ENCODE peak calls at places on chromosomes 5 and 9, in four cellular contexts. Z, O, R and C are unnamed samples.

GRCh38 chr9:119221281-119221680 is 148.0 kb downstream of the BRINP1 start:
- DNase-seq in O (no peak), R (no peak), Z (no peak), C (no peak)

GRCh38 chr9:13769006-13769405 is 489.5 kb upstream of the MPDZ start:
- DNase-seq in O (no peak), R (no peak), Z (no peak), C (no peak)

GRCh38 chr5:59893436-59894227 is at the start of gene PDE4D:
- DNase-seq in R (peak), O (peak), Z (no peak), C (no peak)

GRCh38 chr9:109726122-109726521 is 53.9 kb upstream of the PALM2AKAP2 start:
- DNase-seq in R (no peak), Z (no peak), O (no peak), C (no peak)

GRCh38 chr9:73643379-73644013 is 491.8 kb downstream of the ANXA1 start:
- DNase-seq in R (peak), O (peak), Z (no peak), C (no peak)

GRCh38 chr5:163696270-163696887 is 191.0 kb downstream of the MAT2B start:
- DNase-seq in O (peak), Z (no peak), R (peak), C (no peak)

GRCh38 chr5:119919279-119919678 is 289.9 kb downstream of the FAM170A start:
- DNase-seq in R (no peak), O (no peak), Z (no peak), C (no peak)

GRCh38 chr9:132572921-132573320 is 9.5 kb upstream of the BARHL1 start:
- DNase-seq in R (no peak), O (peak), Z (no peak), C (no peak)

GRCh38 chr9:109699019-109699418 is 81.0 kb upstream of the PALM2AKAP2 start:
- DNase-seq in R (no peak), Z (no peak), O (no peak), C (no peak)

GRCh38 chr5:146283344-146283761 is 55.3 kb upstream of the POU4F3 start:
- DNase-seq in O (peak), R (peak), Z (no peak), C (no peak)

GRCh38 chr5:1277781-1278180 is 17.1 kb downstream of the TERT start:
- DNase-seq in R (no peak), Z (no peak), O (no peak), C (no peak)

GRCh38 chr9:37752646-37753488 is 738 bp upstream of the TRMT10B start:
- DNase-seq in Z (no peak), O (no peak), R (no peak), C (no peak)

GRCh38 chr5:79069488-79070001 is at the start of the genes BHMT2 and DMGDH:
- DNase-seq in Z (no peak), R (no peak), O (no peak), C (no peak)

GRCh38 chr5:96934291-96934694 is 1.6 kb upstream of the LNPEP start:
- DNase-seq in R (no peak), O (peak), Z (no peak), C (peak)

GRCh38 chr5:176625512-176625911 is 4.8 kb downstream of the SNCB start:
- DNase-seq in O (no peak), Z (no peak), R (no peak), C (no peak)

GRCh38 chr5:126998201-126998631 is 32.1 kb downstream of the MARCHF3 start:
- DNase-seq in Z (no peak), R (no peak), O (no peak), C (no peak)

GRCh38 chr9:136597965-136598364 is 52.1 kb upstream of the NOTCH1 start:
- DNase-seq in R (no peak), O (no peak), Z (no peak), C (no peak)

GRCh38 chr5:6434737-6435136 is 13.9 kb upstream of the UBE2QL1 start:
- DNase-seq in Z (no peak), R (no peak), O (no peak), C (no peak)

GRCh38 chr9:112558476-112558875 is 71.8 kb downstream of the KIAA1958 start:
- DNase-seq in R (no peak), O (no peak), Z (no peak), C (no peak)

GRCh38 chr5:65924366-65925093 is 1.8 kb upstream of the ERBIN start:
- DNase-seq in O (no peak), R (no peak), Z (no peak), C (no peak)

GRCh38 chr5:82159014-82159413 is 119.1 kb downstream of the RPS23 start:
- DNase-seq in Z (no peak), R (no peak), O (peak), C (no peak)

GRCh38 chr5:14105717-14106435 is 37.3 kb upstream of the TRIO start:
- DNase-seq in O (peak), Z (no peak), R (peak), C (no peak)

GRCh38 chr9:29285818-29286217 is 1712.5 kb upstream of the C9orf72 start:
- DNase-seq in R (no peak), Z (no peak), O (peak), C (no peak)

GRCh38 chr5:74517700-74518099 is 122.8 kb downstream of the ENC1 start:
- DNase-seq in Z (no peak), O (no peak), R (peak), C (no peak)

GRCh38 chr9:136483589-136484152 is 831 bp upstream of the SEC16A start:
- DNase-seq in O (peak), R (peak), Z (peak), C (peak)

GRCh38 chr9:24245988-24246387 is 299.7 kb downstream of the IZUMO3 start:
- DNase-seq in O (peak), R (peak), Z (no peak), C (no peak)

GRCh38 chr5:157177935-157178334 is 2.7 kb upstream of the ITK start:
- DNase-seq in Z (peak), O (peak), R (no peak), C (no peak)

GRCh38 chr9:91047529-91047928 is 245.9 kb downstream of the SYK start:
- DNase-seq in O (no peak), Z (peak), R (no peak), C (peak)

GRCh38 chr5:59188415-59189225 is 605.7 kb downstream of the RAB3C start:
- DNase-seq in Z (peak), R (peak), O (peak), C (peak)

GRCh38 chr5:6803981-6804550 is 90.8 kb downstream of the TENT4A start:
- DNase-seq in R (no peak), O (no peak), Z (no peak), C (no peak)

GRCh38 chr5:10617103-10617502 is 53.2 kb downstream of the ANKRD33B start:
- DNase-seq in O (no peak), Z (no peak), R (no peak), C (no peak)

GRCh38 chr9:114908796-114909448 is 21.5 kb downstream of the TNFSF8 start:
- DNase-seq in O (peak), Z (peak), R (no peak), C (peak)

GRCh38 chr5:55633574-55634203 is 78.4 kb downstream of the SLC38A9 start:
- DNase-seq in O (peak), Z (no peak), R (no peak), C (no peak)

GRCh38 chr9:127877566-127877998 is at the start of gene AK1:
- DNase-seq in R (peak), O (no peak), Z (no peak), C (no peak)

GRCh38 chr5:78611161-78611605 is 37.4 kb downstream of the LHFPL2 start:
- DNase-seq in Z (no peak), O (no peak), R (no peak), C (no peak)

GRCh38 chr5:2266668-2267240 is 384.0 kb upstream of the IRX4 start:
- DNase-seq in Z (no peak), R (no peak), O (no peak), C (no peak)

GRCh38 chr5:171858303-171858702 is 72.7 kb downstream of the SMIM23 start:
- DNase-seq in Z (no peak), R (no peak), O (peak), C (no peak)

GRCh38 chr5:115179068-115179958 is 9.6 kb upstream of the TRIM36 start:
- DNase-seq in R (no peak), O (no peak), Z (no peak), C (no peak)

GRCh38 chr5:59540366-59540765 is 353.2 kb downstream of the PDE4D start:
- DNase-seq in R (no peak), O (no peak), Z (no peak), C (no peak)